ENCODE peak calls at places on chromosomes 11 and 22, in four cellular contexts. J is tibial artery, Y is AG09309, B is type B pancreatic cell. K is an unnamed sample.

GRCh38 chr11:37710031-37710430 is 1112.0 kb upstream of the RAG2 start:
- DNase-seq in Y (peak), B (no peak), J (no peak), K (no peak)

GRCh38 chr11:126991596-126991995 is 9.0 kb downstream of the KIRREL3 start:
- DNase-seq in B (no peak), J (no peak), Y (no peak), K (no peak)

GRCh38 chr11:69166186-69167115 is 10.7 kb downstream of the SMIM38 start:
- DNase-seq in B (no peak), J (peak), Y (peak), K (no peak)

GRCh38 chr11:2913029-2913431 is 16.2 kb downstream of the PHLDA2 start:
- DNase-seq in J (no peak), Y (no peak), B (no peak), K (no peak)

GRCh38 chr11:115679945-115680344 is 175.7 kb upstream of the CADM1 start:
- DNase-seq in Y (no peak), J (no peak), B (no peak), K (no peak)

GRCh38 chr11:64539239-64539638 is 51.8 kb upstream of the SLC22A12 start:
- DNase-seq in J (no peak), Y (no peak), B (no peak), K (peak)

GRCh38 chr11:73988227-73988626 is 5.6 kb upstream of the UCP2 start:
- DNase-seq in Y (no peak), J (no peak), B (no peak), K (no peak)

GRCh38 chr22:29343313-29343805 is 27.9 kb upstream of the RASL10A start:
- DNase-seq in J (no peak), B (no peak), Y (peak), K (no peak)

GRCh38 chr11:118002541-118003019 is 16.4 kb downstream of the IL10RA start:
- DNase-seq in Y (no peak), B (peak), J (no peak), K (no peak)

GRCh38 chr11:103887001-103887680 is 149.3 kb upstream of the DDI1 start:
- DNase-seq in J (no peak), B (no peak), Y (no peak), K (no peak)

GRCh38 chr11:102615077-102615893 is 9.8 kb downstream of the MMP20 start:
- DNase-seq in Y (no peak), B (no peak), J (no peak), K (no peak)

GRCh38 chr11:103730151-103730940 is 306.1 kb upstream of the DDI1 start:
- DNase-seq in J (no peak), B (no peak), Y (no peak), K (no peak)

GRCh38 chr22:29629382-29630179 is 26.1 kb downstream of the NF2 start:
- DNase-seq in Y (no peak), J (no peak), B (no peak), K (no peak)

GRCh38 chr11:108551653-108552462 is 41.7 kb downstream of the EXPH5 start:
- DNase-seq in J (no peak), Y (no peak), B (no peak), K (no peak)

GRCh38 chr22:30816413-30816812 is 121.7 kb downstream of the OSBP2 start:
- DNase-seq in J (no peak), Y (no peak), B (no peak), K (no peak)
- TF ChIP-seq CTCF in J (no peak), Y (no peak), B (no peak), K (no peak)

DNA sequence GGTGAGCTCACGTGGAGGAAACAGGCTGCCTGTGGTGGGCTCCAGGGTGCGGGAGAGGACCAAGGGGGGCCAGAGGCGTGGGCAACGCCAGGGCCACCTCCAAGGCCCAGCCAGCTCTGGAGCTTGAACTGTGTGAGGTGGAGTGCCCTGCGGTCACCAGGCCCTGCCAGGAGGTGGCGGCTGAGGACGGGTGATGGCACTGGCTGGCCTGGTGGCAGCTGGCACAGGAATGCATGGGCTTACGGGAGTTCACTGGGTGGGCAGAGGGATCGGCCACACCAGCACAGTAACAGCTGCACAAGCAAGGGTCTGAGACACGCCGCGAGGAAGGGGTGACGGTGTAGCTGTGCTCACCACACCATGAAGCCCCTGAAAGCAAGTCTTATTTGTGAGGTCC is 15.8 kb downstream of the TOLLIP start:
- DNase-seq in Y (no peak), B (no peak), J (no peak), K (peak)
- TF ChIP-seq CTCF in Y (peak), B (peak), J (no peak), K (peak)

DNA sequence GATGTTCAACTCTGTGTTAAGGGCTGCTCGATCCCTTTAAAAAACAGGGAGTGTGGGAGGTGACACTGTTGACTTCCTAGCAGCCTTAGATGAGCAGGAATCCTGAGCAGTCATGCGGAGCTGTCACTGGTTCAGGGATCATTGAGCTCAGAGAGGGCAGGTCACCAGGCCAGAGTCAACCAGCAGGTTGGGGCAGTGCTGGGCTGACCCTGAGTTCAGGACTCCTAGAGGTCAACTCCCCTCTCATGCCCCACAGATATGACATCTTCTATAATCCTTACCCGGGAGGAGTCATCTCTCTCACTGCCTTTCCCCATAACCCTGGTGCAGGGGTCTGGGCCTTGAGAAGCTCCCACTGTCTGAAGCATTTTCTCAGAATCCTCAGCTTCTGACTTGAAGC is 12.9 kb upstream of the WNT11 start:
- DNase-seq in Y (no peak), J (no peak), B (no peak), K (no peak)
- TF ChIP-seq CTCF in Y (no peak), J (no peak), B (no peak), K (no peak)

DNA sequence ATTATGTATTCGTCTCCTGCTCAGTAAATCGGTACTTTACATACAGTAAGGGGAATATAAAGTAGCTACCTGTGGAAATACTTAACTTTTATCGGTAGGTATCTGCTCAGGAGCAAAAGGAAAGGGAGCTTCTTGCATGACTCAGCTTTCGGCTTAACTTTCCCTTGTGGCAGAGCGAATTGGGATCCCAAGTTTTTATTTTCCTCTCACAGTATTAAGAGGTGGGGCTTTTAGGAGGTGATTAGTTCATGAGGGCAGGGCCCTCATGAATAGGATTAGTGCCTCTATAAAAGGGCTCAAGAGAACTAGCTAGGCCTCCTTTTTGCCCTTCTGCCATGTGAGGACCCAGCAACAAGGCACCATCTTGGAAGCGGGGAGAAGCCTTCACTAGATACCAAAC is 18.7 kb downstream of the RCN1 start:
- DNase-seq in B (no peak), Y (no peak), J (no peak), K (no peak)
- TF ChIP-seq CTCF in B (no peak), Y (no peak), J (no peak), K (no peak)

DNA sequence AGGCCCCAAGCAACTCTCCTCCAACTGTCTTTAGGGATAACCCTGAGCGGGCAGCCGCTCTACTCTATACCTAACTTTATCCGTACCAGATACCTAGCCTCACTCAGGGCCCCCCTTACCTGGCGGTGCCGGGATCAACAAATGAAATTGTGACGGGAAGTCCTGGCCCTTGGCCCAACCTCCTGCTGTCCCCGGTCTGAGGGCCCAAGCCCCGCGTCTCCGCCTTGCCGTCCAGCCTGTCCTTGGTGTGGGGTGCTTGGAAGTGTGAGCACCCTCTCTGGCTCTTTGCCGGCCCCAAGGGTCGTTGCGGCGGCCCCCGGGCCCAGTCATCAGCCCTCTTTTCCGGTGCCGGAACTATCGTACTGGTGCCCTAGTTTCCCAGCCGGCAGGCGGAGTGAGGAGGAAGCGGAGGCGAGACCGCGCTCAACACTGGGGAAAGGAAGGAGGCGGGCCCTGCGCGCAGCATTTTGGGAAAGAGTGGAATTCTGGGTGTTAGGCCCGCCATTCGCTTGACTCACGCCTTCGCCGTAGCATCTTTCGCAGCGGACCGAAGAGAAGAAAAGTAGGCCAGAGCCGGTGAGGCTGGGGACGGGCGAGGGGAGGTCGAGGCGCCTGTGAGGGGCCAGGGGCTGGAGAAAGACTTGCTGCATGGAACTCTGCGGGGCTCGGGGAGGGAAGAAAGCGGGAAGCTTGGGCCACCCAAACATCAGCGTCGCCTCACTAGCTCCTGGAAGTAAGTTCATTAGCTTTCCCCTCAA is at the start of gene SNRPD3:
- DNase-seq in J (peak), B (peak), Y (peak), K (peak)
- TF ChIP-seq CTCF in J (peak), B (peak), Y (peak), K (peak)